ENCODE peak calls at places on chromosomes 6 and 20, in nine cellular contexts. F is psoas muscle, O is uterus, N is tibial artery, M is colonic mucosa, G is AG04450, R is spleen, Z is body of pancreas, Y is IMR-90. W is an unnamed sample.

GRCh38 chr6:114342826-114343781 is at the start of gene HS3ST5:
- DNase-seq in M (peak), Z (peak), N (no peak), F (peak), G (no peak), O (no peak), R (peak), Y (peak), W (no peak)

GRCh38 chr6:35449287-35449881 is 2.8 kb upstream of the FANCE start:
- DNase-seq in Z (peak), O (no peak), G (peak), Y (peak), M (no peak), F (no peak), R (no peak), N (no peak), W (no peak)

GRCh38 chr20:59178983-59179595 is 15.5 kb downstream of the ZNF831 start:
- DNase-seq in O (no peak), Y (no peak), G (no peak), Z (no peak), M (peak), N (no peak), R (peak), F (no peak), W (no peak)

GRCh38 chr6:38848760-38849159 is 133.6 kb downstream of the DNAH8 start:
- DNase-seq in Z (no peak), F (no peak), N (no peak), M (no peak), G (no peak), Y (no peak), O (no peak), R (no peak), W (no peak)

GRCh38 chr20:61295726-61296628 is 43.9 kb downstream of the CDH4 start:
- DNase-seq in G (no peak), N (no peak), F (no peak), Y (no peak), O (no peak), M (no peak), R (peak), Z (no peak), W (no peak)

GRCh38 chr6:119020597-119021561 is 57.6 kb downstream of the FAM184A start:
- DNase-seq in N (no peak), Y (no peak), M (no peak), R (no peak), O (no peak), G (no peak), Z (no peak), F (no peak), W (no peak)

GRCh38 chr6:29510202-29510601 is 22.4 kb upstream of the MAS1L start:
- DNase-seq in M (no peak), R (no peak), G (no peak), Y (no peak), Z (no peak), F (no peak), O (no peak), N (no peak), W (no peak)

GRCh38 chr6:52512199-52512598 is 64.7 kb downstream of the TRAM2 start:
- DNase-seq in Z (no peak), N (peak), G (peak), F (peak), Y (peak), M (no peak), O (peak), R (no peak), W (peak)

GRCh38 chr6:134880487-134881190 is 69.3 kb downstream of the ALDH8A1 start:
- DNase-seq in N (no peak), F (no peak), O (no peak), G (no peak), Y (no peak), Z (no peak), M (no peak), R (no peak), W (no peak)

GRCh38 chr20:17956099-17956685 is 12.4 kb downstream of the SNX5 start:
- DNase-seq in O (no peak), Y (no peak), M (no peak), R (no peak), N (no peak), Z (no peak), F (no peak), G (no peak), W (no peak)

GRCh38 chr20:14991023-14991422 is 653.6 kb upstream of the FLRT3 start:
- DNase-seq in F (no peak), M (no peak), O (no peak), G (no peak), N (no peak), Y (no peak), R (no peak), Z (no peak), W (no peak)

GRCh38 chr6:63352587-63353281 is 33.0 kb upstream of the LGSN start:
- DNase-seq in Y (peak), G (peak), F (no peak), M (peak), N (no peak), O (no peak), Z (peak), R (no peak), W (no peak)
- TF ChIP-seq CTCF in Y (peak), G (peak), F (peak), M (peak), N (no peak), O (peak), Z (peak), R (peak), W (no peak)

DNA sequence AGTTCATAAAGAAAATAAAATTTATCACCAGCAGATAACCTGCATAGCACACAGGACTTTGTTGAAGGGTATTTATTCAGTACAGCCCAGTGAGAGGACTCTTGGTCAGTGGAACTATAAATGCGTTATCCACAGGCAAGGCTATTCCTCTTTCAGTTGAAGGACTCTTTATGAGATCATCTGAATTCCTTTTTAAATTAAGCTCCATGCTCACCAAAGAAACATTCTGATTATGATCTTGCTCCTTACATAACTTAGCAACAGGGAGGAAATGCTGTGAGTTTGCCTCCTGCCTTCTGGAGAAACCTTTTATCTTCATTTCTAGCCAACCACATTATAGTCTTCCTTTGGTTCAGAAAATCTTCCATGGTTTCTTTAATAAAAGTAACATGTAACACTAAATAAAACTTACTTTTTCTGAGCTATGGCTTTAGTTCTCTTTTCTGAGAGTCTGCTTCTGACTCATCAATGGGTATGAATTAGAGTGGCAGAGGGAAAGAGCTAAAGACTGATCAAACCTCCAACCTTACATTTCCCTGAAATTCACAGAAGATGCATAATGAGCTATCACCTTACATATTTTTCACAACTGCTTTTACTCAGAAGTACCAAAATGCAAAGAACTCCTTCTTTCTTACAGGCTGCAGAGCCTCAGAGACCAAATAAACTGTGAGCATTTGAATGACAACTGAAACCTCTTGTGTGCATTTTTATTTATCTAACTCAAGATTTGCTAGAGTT is 267.2 kb downstream of the ADGRG6 start:
- DNase-seq in Z (no peak), F (no peak), M (no peak), Y (peak), N (no peak), G (peak), O (no peak), R (no peak), W (no peak)
- H3K27ac ChIP-seq in Z (no peak), F (no peak), M (no peak), Y (no peak), N (peak), G (no peak), O (peak), R (no peak), W (peak)

GRCh38 chr6:44286747-44287146 is 16.5 kb downstream of the TMEM151B start:
- DNase-seq in M (no peak), G (no peak), Y (no peak), O (no peak), Z (no peak), R (no peak), F (no peak), N (no peak), W (no peak)
- TF ChIP-seq CTCF in M (no peak), G (no peak), Y (no peak), O (no peak), Z (no peak), R (no peak), F (no peak), N (no peak), W (no peak)

DNA sequence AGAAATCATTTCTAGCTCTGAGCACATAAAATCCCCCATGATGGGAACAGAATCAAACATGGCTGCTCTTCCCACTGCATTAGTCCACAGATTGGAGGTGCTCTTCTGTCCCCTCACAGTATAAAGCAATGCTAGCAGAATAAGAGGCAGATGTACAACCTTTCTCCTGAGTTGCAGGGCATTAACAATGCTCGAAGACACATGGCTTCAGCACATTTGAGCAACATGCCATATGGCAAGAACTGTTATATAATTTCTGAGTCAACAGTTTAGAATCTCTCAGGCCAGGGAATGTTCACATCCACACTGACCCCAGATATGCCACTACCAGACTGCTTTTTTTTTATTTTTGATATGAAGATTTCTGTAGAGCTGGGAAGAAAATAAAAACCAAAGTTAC is 119.6 kb downstream of the KIF13A start:
- DNase-seq in G (no peak), Y (peak), Z (peak), N (no peak), F (no peak), M (no peak), R (no peak), O (no peak), W (no peak)
- H3K27ac ChIP-seq in G (no peak), Y (no peak), Z (no peak), N (no peak), F (peak), M (no peak), R (no peak), O (peak), W (peak)

W was measured in coronary artery.